ENCODE peak calls at places on chromosomes 12 and 14, in nine cellular contexts. One of them, this sample, is unnamed.

GRCh38 chr12:71476513-71476912 is 36.9 kb downstream of the LGR5 start:
- DNase-seq in fibroblast of pulmonary artery: peak; percentile 66
- DNase-seq in GM20000: no peak
- DNase-seq in H9: no peak
- DNase-seq in CD8-positive, alpha-beta T cell: no peak
- DNase-seq in HFFc6: peak; percentile 77
- DNase-seq in IMR-90: peak; percentile 76
- DNase-seq in heart left ventricle: no peak
- DNase-seq in right atrium auricular region: no peak
- DNase-seq in this sample: no peak

GRCh38 chr14:58297412-58297761 is 968 bp upstream of the ARID4A start:
- DNase-seq in fibroblast of pulmonary artery: no peak
- DNase-seq in GM20000: no peak
- DNase-seq in H9: no peak
- DNase-seq in CD8-positive, alpha-beta T cell: no peak
- DNase-seq in HFFc6: peak; percentile 27
- DNase-seq in IMR-90: no peak
- DNase-seq in heart left ventricle: no peak
- DNase-seq in right atrium auricular region: no peak
- DNase-seq in this sample: no peak

GRCh38 chr14:87868920-87869319 is 124.1 kb downstream of the GALC start:
- DNase-seq in fibroblast of pulmonary artery: no peak
- DNase-seq in GM20000: no peak
- DNase-seq in H9: no peak
- DNase-seq in CD8-positive, alpha-beta T cell: no peak
- DNase-seq in HFFc6: no peak
- DNase-seq in IMR-90: no peak
- DNase-seq in heart left ventricle: no peak
- DNase-seq in right atrium auricular region: no peak
- DNase-seq in this sample: no peak

GRCh38 chr14:68513838-68514610 is 278.8 kb downstream of the ZFP36L1 start:
- DNase-seq in fibroblast of pulmonary artery: no peak
- DNase-seq in GM20000: peak; percentile 60
- DNase-seq in H9: no peak
- DNase-seq in CD8-positive, alpha-beta T cell: no peak
- DNase-seq in HFFc6: no peak
- DNase-seq in IMR-90: no peak
- DNase-seq in heart left ventricle: no peak
- DNase-seq in right atrium auricular region: peak; percentile 52
- DNase-seq in this sample: peak; percentile 72

GRCh38 chr12:103969391-103969790 is 3.7 kb downstream of the TDG start:
- DNase-seq in fibroblast of pulmonary artery: no peak
- DNase-seq in GM20000: no peak
- DNase-seq in H9: no peak
- DNase-seq in CD8-positive, alpha-beta T cell: no peak
- DNase-seq in HFFc6: peak; percentile 80
- DNase-seq in IMR-90: peak; percentile 60
- DNase-seq in heart left ventricle: no peak
- DNase-seq in right atrium auricular region: no peak
- DNase-seq in this sample: no peak

GRCh38 chr14:19801118-19801464 is 2.5 kb upstream of the OR4N2 start:
- DNase-seq in fibroblast of pulmonary artery: no peak
- DNase-seq in GM20000: no peak
- DNase-seq in H9: no peak
- DNase-seq in CD8-positive, alpha-beta T cell: no peak
- DNase-seq in HFFc6: no peak
- DNase-seq in IMR-90: no peak
- DNase-seq in heart left ventricle: no peak
- DNase-seq in right atrium auricular region: no peak
- DNase-seq in this sample: no peak

GRCh38 chr12:106304797-106305196 is 2.3 kb downstream of the TCP11L2 start:
- DNase-seq in fibroblast of pulmonary artery: no peak
- DNase-seq in GM20000: no peak
- DNase-seq in H9: no peak
- DNase-seq in CD8-positive, alpha-beta T cell: no peak
- DNase-seq in HFFc6: no peak
- DNase-seq in IMR-90: no peak
- DNase-seq in heart left ventricle: peak; percentile 30
- DNase-seq in right atrium auricular region: no peak
- DNase-seq in this sample: no peak

GRCh38 chr14:62006116-62006737 is 244.0 kb downstream of the SNAPC1 start:
- DNase-seq in fibroblast of pulmonary artery: no peak
- DNase-seq in GM20000: no peak
- DNase-seq in H9: no peak
- DNase-seq in CD8-positive, alpha-beta T cell: no peak
- DNase-seq in HFFc6: peak; percentile 26
- DNase-seq in IMR-90: no peak
- DNase-seq in heart left ventricle: no peak
- DNase-seq in right atrium auricular region: no peak
- DNase-seq in this sample: no peak

GRCh38 chr12:110745632-110746284 is 3.1 kb upstream of the PPP1CC start:
- DNase-seq in fibroblast of pulmonary artery: peak; percentile 21
- DNase-seq in GM20000: no peak
- DNase-seq in H9: no peak
- DNase-seq in CD8-positive, alpha-beta T cell: no peak
- DNase-seq in HFFc6: no peak
- DNase-seq in IMR-90: no peak
- DNase-seq in heart left ventricle: no peak
- DNase-seq in right atrium auricular region: no peak
- DNase-seq in this sample: no peak

GRCh38 chr12:31724597-31724996 is 4.2 kb downstream of the AMN1 start:
- DNase-seq in fibroblast of pulmonary artery: no peak
- DNase-seq in GM20000: no peak
- DNase-seq in H9: no peak
- DNase-seq in CD8-positive, alpha-beta T cell: no peak
- DNase-seq in HFFc6: no peak
- DNase-seq in IMR-90: no peak
- DNase-seq in heart left ventricle: no peak
- DNase-seq in right atrium auricular region: no peak
- DNase-seq in this sample: no peak

GRCh38 chr12:108733132-108733531 is 1.8 kb upstream of the CORO1C start:
- DNase-seq in fibroblast of pulmonary artery: no peak
- DNase-seq in GM20000: no peak
- DNase-seq in H9: peak; percentile 29
- DNase-seq in CD8-positive, alpha-beta T cell: no peak
- DNase-seq in HFFc6: no peak
- DNase-seq in IMR-90: no peak
- DNase-seq in heart left ventricle: no peak
- DNase-seq in right atrium auricular region: no peak
- DNase-seq in this sample: no peak

GRCh38 chr12:46404733-46405132 is 32.2 kb upstream of the SLC38A2 start:
- DNase-seq in fibroblast of pulmonary artery: no peak
- DNase-seq in GM20000: no peak
- DNase-seq in H9: no peak
- DNase-seq in CD8-positive, alpha-beta T cell: no peak
- DNase-seq in HFFc6: no peak
- DNase-seq in IMR-90: no peak
- DNase-seq in heart left ventricle: no peak
- DNase-seq in right atrium auricular region: no peak
- DNase-seq in this sample: no peak

GRCh38 chr14:51304956-51305355 is 64.9 kb downstream of the TMX1 start:
- DNase-seq in fibroblast of pulmonary artery: peak; percentile 84
- DNase-seq in GM20000: no peak
- DNase-seq in H9: no peak
- DNase-seq in CD8-positive, alpha-beta T cell: no peak
- DNase-seq in HFFc6: peak; percentile 97
- DNase-seq in IMR-90: peak; percentile 96
- DNase-seq in heart left ventricle: no peak
- DNase-seq in right atrium auricular region: no peak
- DNase-seq in this sample: no peak

GRCh38 chr14:104894331-104895206 is 29.5 kb downstream of the CEP170B start:
- DNase-seq in fibroblast of pulmonary artery: no peak
- DNase-seq in GM20000: no peak
- DNase-seq in H9: no peak
- DNase-seq in CD8-positive, alpha-beta T cell: no peak
- DNase-seq in HFFc6: no peak
- DNase-seq in IMR-90: no peak
- DNase-seq in heart left ventricle: peak; percentile 14
- DNase-seq in right atrium auricular region: no peak
- DNase-seq in this sample: no peak

GRCh38 chr14:28751467-28752058 is 15.0 kb upstream of the FOXG1 start:
- DNase-seq in fibroblast of pulmonary artery: peak; percentile 78
- DNase-seq in GM20000: no peak
- DNase-seq in H9: peak; percentile 72
- DNase-seq in CD8-positive, alpha-beta T cell: no peak
- DNase-seq in HFFc6: peak; percentile 50
- DNase-seq in IMR-90: peak; percentile 49
- DNase-seq in heart left ventricle: no peak
- DNase-seq in right atrium auricular region: no peak
- DNase-seq in this sample: no peak

GRCh38 chr14:76250345-76250744 is 98.6 kb downstream of the GPATCH2L start:
- DNase-seq in fibroblast of pulmonary artery: no peak
- DNase-seq in GM20000: no peak
- DNase-seq in H9: no peak
- DNase-seq in CD8-positive, alpha-beta T cell: no peak
- DNase-seq in HFFc6: no peak
- DNase-seq in IMR-90: no peak
- DNase-seq in heart left ventricle: no peak
- DNase-seq in right atrium auricular region: no peak
- DNase-seq in this sample: no peak

GRCh38 chr14:56117765-56118610 is at the start of gene PELI2:
- DNase-seq in fibroblast of pulmonary artery: peak; percentile 83
- DNase-seq in GM20000: peak; percentile 82
- DNase-seq in H9: peak; percentile 67
- DNase-seq in CD8-positive, alpha-beta T cell: peak; percentile 66
- DNase-seq in HFFc6: peak; percentile 51
- DNase-seq in IMR-90: peak; percentile 73
- DNase-seq in heart left ventricle: peak; percentile 80
- DNase-seq in right atrium auricular region: no peak
- DNase-seq in this sample: peak; percentile 64

GRCh38 chr12:104520242-104520900 is 63.6 kb downstream of the CHST11 start:
- DNase-seq in fibroblast of pulmonary artery: peak; percentile 24
- DNase-seq in GM20000: peak; percentile 24
- DNase-seq in H9: no peak
- DNase-seq in CD8-positive, alpha-beta T cell: no peak
- DNase-seq in HFFc6: no peak
- DNase-seq in IMR-90: no peak
- DNase-seq in heart left ventricle: no peak
- DNase-seq in right atrium auricular region: no peak
- DNase-seq in this sample: no peak

GRCh38 chr12:66035289-66035961 is 95.1 kb downstream of the LLPH start:
- DNase-seq in fibroblast of pulmonary artery: peak; percentile 73
- DNase-seq in GM20000: no peak
- DNase-seq in H9: no peak
- DNase-seq in CD8-positive, alpha-beta T cell: no peak
- DNase-seq in HFFc6: peak; percentile 66
- DNase-seq in IMR-90: peak; percentile 61
- DNase-seq in heart left ventricle: no peak
- DNase-seq in right atrium auricular region: no peak
- DNase-seq in this sample: no peak
- TF ChIP-seq CTCF in fibroblast of pulmonary artery: peak; percentile 48
- TF ChIP-seq CTCF in GM20000: no peak
- TF ChIP-seq CTCF in H9: peak; percentile 46
- TF ChIP-seq CTCF in CD8-positive, alpha-beta T cell: no peak
- TF ChIP-seq CTCF in HFFc6: peak; percentile 82
- TF ChIP-seq CTCF in IMR-90: peak; percentile 56
- TF ChIP-seq CTCF in heart left ventricle: no peak
- TF ChIP-seq CTCF in right atrium auricular region: peak; percentile 36
- TF ChIP-seq CTCF in this sample: peak; percentile 44

DNA sequence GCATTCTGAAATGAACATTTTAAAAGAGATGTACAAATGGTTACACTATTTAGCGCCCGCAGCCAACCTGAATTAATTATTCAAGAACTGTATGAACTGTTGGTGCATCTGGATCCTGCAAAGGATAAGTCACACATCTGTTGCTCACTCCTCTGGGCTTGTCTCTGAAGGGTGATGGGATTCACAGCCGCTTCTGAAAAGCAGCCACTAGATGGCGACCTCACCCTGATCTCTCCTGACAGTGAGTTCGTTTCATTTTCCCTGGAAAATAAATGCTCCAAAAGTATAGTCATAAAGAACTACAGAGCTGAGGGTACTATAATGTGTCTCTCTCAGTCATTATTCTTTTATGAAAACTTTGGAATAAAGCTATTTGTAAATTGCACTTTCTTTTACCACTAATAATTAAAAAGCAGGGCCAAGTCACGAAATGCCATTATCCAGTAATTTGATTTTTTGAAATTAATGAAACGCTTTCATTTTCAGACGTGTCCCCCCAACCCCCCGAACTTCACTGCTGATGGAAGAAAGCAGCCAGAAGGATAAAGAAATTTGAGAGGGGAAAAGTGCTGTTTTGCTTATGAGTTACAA is 789.6 kb downstream of the NRXN3 start:
- DNase-seq in fibroblast of pulmonary artery: peak; percentile 85
- DNase-seq in GM20000: peak; percentile 55
- DNase-seq in H9: peak; percentile 64
- DNase-seq in CD8-positive, alpha-beta T cell: peak; percentile 11
- DNase-seq in HFFc6: peak; percentile 66
- DNase-seq in IMR-90: peak; percentile 82
- DNase-seq in heart left ventricle: peak; percentile 38
- DNase-seq in right atrium auricular region: peak; percentile 75
- DNase-seq in this sample: peak; percentile 53
- TF ChIP-seq CTCF in fibroblast of pulmonary artery: peak; percentile 96
- TF ChIP-seq CTCF in GM20000: peak; percentile 93
- TF ChIP-seq CTCF in H9: peak; percentile 89
- TF ChIP-seq CTCF in CD8-positive, alpha-beta T cell: peak; percentile 69
- TF ChIP-seq CTCF in HFFc6: peak; percentile 97
- TF ChIP-seq CTCF in IMR-90: peak; percentile 87
- TF ChIP-seq CTCF in heart left ventricle: peak; percentile 82
- TF ChIP-seq CTCF in right atrium auricular region: peak; percentile 85
- TF ChIP-seq CTCF in this sample: peak; percentile 88

DNA sequence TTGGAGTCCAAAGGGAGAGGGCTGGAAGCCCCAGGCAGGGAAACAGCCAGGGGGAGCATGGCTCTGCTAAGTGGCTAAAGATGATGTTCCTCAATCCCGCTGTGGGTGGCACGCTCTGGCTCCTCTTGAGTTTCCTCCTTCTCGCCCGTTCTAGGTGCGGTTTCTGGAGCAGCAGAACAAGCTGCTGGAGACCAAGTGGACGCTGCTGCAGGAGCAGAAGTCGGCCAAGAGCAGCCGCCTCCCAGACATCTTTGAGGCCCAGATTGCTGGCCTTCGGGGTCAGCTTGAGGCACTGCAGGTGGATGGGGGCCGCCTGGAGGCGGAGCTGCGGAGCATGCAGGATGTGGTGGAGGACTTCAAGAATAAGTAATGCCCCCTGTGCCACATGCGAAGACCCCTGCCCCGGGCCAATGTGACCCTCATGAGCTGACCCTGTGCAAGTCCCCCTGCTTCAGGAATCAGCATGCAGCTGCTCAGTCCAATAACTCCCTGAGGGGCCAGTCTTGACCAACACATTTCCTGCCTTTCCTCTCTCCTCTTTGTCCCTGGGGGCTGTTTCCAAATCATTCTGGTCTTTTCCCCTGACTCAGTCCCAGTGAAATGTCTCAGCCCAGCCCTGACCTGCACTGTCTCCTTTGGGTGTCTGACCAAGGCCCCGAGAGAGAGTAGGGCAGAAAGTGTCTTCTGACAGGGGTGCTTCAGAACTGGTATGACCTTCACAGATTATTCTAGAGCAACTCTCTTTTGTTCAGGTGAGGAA is 2.1 kb downstream of the KRT7 start:
- DNase-seq in fibroblast of pulmonary artery: peak; percentile 56
- DNase-seq in GM20000: peak; percentile 25
- DNase-seq in H9: no peak
- DNase-seq in CD8-positive, alpha-beta T cell: no peak
- DNase-seq in HFFc6: no peak
- DNase-seq in IMR-90: no peak
- DNase-seq in heart left ventricle: no peak
- DNase-seq in right atrium auricular region: no peak
- DNase-seq in this sample: peak; percentile 24
- TF ChIP-seq CTCF in fibroblast of pulmonary artery: no peak
- TF ChIP-seq CTCF in GM20000: no peak
- TF ChIP-seq CTCF in H9: no peak
- TF ChIP-seq CTCF in CD8-positive, alpha-beta T cell: no peak
- TF ChIP-seq CTCF in HFFc6: no peak
- TF ChIP-seq CTCF in IMR-90: no peak
- TF ChIP-seq CTCF in heart left ventricle: no peak
- TF ChIP-seq CTCF in right atrium auricular region: no peak
- TF ChIP-seq CTCF in this sample: no peak

GRCh38 chr14:35725934-35726333 is 83.2 kb downstream of the RALGAPA1 start:
- DNase-seq in fibroblast of pulmonary artery: no peak
- DNase-seq in GM20000: no peak
- DNase-seq in H9: no peak
- DNase-seq in CD8-positive, alpha-beta T cell: no peak
- DNase-seq in HFFc6: no peak
- DNase-seq in IMR-90: no peak
- DNase-seq in heart left ventricle: no peak
- DNase-seq in right atrium auricular region: no peak
- DNase-seq in this sample: no peak
- TF ChIP-seq CTCF in fibroblast of pulmonary artery: no peak
- TF ChIP-seq CTCF in GM20000: no peak
- TF ChIP-seq CTCF in H9: no peak
- TF ChIP-seq CTCF in CD8-positive, alpha-beta T cell: no peak
- TF ChIP-seq CTCF in HFFc6: no peak
- TF ChIP-seq CTCF in IMR-90: no peak
- TF ChIP-seq CTCF in heart left ventricle: no peak
- TF ChIP-seq CTCF in right atrium auricular region: no peak
- TF ChIP-seq CTCF in this sample: no peak